ENCODE peak calls at places on chromosome 16, in four cellular contexts. K, P, S and B are unnamed samples.

GRCh38 chr16:12586701-12587100 is 217.0 kb downstream of the CPPED1 start:
- DNase-seq in K (no peak), P (no peak), S (no peak), B (no peak)

GRCh38 chr16:88773812-88774291 is 11.2 kb downstream of the PIEZO1 start:
- DNase-seq in P (no peak), K (no peak), S (peak), B (peak)

GRCh38 chr16:23072769-23073549 is 76.3 kb downstream of the USP31 start:
- DNase-seq in S (peak), K (peak), P (peak), B (peak)

GRCh38 chr16:26672206-26672605 is 394.5 kb upstream of the C16orf82 start:
- DNase-seq in P (no peak), K (no peak), S (no peak), B (no peak)

GRCh38 chr16:49947907-49948678 is 76.9 kb upstream of the CNEP1R1 start:
- DNase-seq in P (no peak), K (no peak), S (no peak), B (no peak)

GRCh38 chr16:54783226-54783625 is 147.4 kb upstream of the IRX5 start:
- DNase-seq in S (no peak), K (no peak), P (no peak), B (no peak)

GRCh38 chr16:54687043-54687655 is 243.5 kb upstream of the IRX5 start:
- DNase-seq in S (no peak), K (no peak), P (no peak), B (no peak)

GRCh38 chr16:56866955-56867830 is 2.2 kb downstream of the SLC12A3 start:
- DNase-seq in S (peak), P (peak), K (no peak), B (peak)

GRCh38 chr16:88306860-88307545 is 75.8 kb upstream of the ZNF469 start:
- DNase-seq in S (peak), K (peak), P (no peak), B (peak)

GRCh38 chr16:3190949-3191353 is 2.9 kb downstream of the OR1F1 start:
- DNase-seq in K (no peak), P (no peak), S (no peak), B (no peak)

GRCh38 chr16:86033016-86033474 is 134.1 kb downstream of the IRF8 start:
- DNase-seq in K (no peak), S (peak), P (no peak), B (no peak)

GRCh38 chr16:1823821-1824220 is 2.8 kb downstream of the HAGH start:
- DNase-seq in K (peak), S (peak), P (peak), B (peak)

GRCh38 chr16:70576431-70577255 is 53.0 kb downstream of the SF3B3 start:
- DNase-seq in S (peak), P (no peak), K (peak), B (peak)